ENCODE peak calls at places on chromosomes 6 and 20, in seven cellular contexts. P, A, R, E, C, I and Y are unnamed samples.

GRCh38 chr6:7669742-7670141 is 56.2 kb upstream of the BMP6 start:
- DNase-seq in R (no peak), I (no peak), A (no peak), E (no peak), C (no peak), P (no peak), Y (no peak)

GRCh38 chr20:31475032-31475431 is at the start of the genes DEFB124 and REM1:
- DNase-seq in I (no peak), A (no peak), P (peak), C (peak), R (no peak), E (peak), Y (peak)

GRCh38 chr6:152124432-152125074 is 317.1 kb downstream of the ESR1 start:
- DNase-seq in P (no peak), A (peak), C (no peak), I (peak), R (peak), E (no peak), Y (no peak)

GRCh38 chr6:52352239-52353008 is 9.5 kb upstream of the PAQR8 start:
- DNase-seq in A (peak), P (no peak), C (no peak), R (peak), I (peak), E (peak), Y (no peak)

GRCh38 chr6:128412680-128413079 is 107.7 kb downstream of the PTPRK start:
- DNase-seq in I (no peak), A (no peak), C (no peak), R (peak), P (no peak), E (no peak), Y (no peak)

GRCh38 chr6:12208190-12208589 is 82.0 kb upstream of the EDN1 start:
- DNase-seq in R (peak), P (peak), A (no peak), E (no peak), I (no peak), C (no peak), Y (no peak)

GRCh38 chr6:168035661-168036616 is 38.5 kb downstream of the KIF25 start:
- DNase-seq in A (no peak), C (no peak), R (peak), E (no peak), I (peak), P (no peak), Y (no peak)

GRCh38 chr6:132596201-132596600 is 6.7 kb upstream of the TAAR5 start:
- DNase-seq in E (no peak), P (no peak), R (no peak), I (no peak), C (no peak), A (no peak), Y (no peak)

GRCh38 chr6:133546098-133546497 is 304.9 kb downstream of the EYA4 start:
- DNase-seq in C (no peak), P (no peak), R (peak), E (no peak), A (no peak), I (no peak), Y (no peak)

GRCh38 chr20:53655909-53656652 is 62.4 kb upstream of the ZNF217 start:
- DNase-seq in P (peak), R (peak), E (no peak), A (no peak), I (no peak), C (no peak), Y (no peak)

GRCh38 chr6:44158770-44159228 is at the start of gene CAPN11:
- DNase-seq in E (no peak), A (no peak), R (no peak), C (no peak), I (no peak), P (no peak), Y (no peak)

GRCh38 chr6:32973934-32974333 is 5.5 kb downstream of the BRD2 start:
- DNase-seq in A (no peak), R (peak), E (no peak), P (no peak), I (peak), C (no peak), Y (no peak)

GRCh38 chr6:21869085-21869771 is 275.7 kb downstream of the SOX4 start:
- DNase-seq in I (no peak), R (no peak), E (no peak), A (no peak), P (no peak), C (no peak), Y (no peak)

GRCh38 chr6:133769463-133769862 is 119.5 kb upstream of the TCF21 start:
- DNase-seq in A (no peak), P (no peak), R (peak), E (no peak), C (no peak), I (no peak), Y (no peak)

GRCh38 chr20:63475209-63475608 is 2.8 kb upstream of the KCNQ2 start:
- DNase-seq in R (peak), I (peak), P (no peak), C (no peak), E (no peak), A (no peak), Y (no peak)

GRCh38 chr6:40509716-40510260 is 77.4 kb downstream of the LRFN2 start:
- DNase-seq in E (no peak), C (no peak), R (no peak), A (no peak), P (no peak), I (no peak), Y (no peak)

GRCh38 chr6:6771224-6771915 is 182.8 kb downstream of the LY86 start:
- DNase-seq in E (no peak), P (no peak), I (no peak), A (no peak), C (no peak), R (no peak), Y (no peak)

GRCh38 chr6:35096129-35096852 is 44.8 kb downstream of the TCP11 start:
- DNase-seq in E (no peak), R (peak), P (no peak), I (peak), A (peak), C (no peak), Y (no peak)

GRCh38 chr6:167405778-167406532 is 81.1 kb downstream of the TTLL2 start:
- DNase-seq in P (no peak), A (no peak), C (no peak), R (no peak), I (no peak), E (no peak), Y (peak)

GRCh38 chr20:36128463-36129176 is 25.9 kb upstream of the EPB41L1 start:
- DNase-seq in R (peak), P (no peak), I (no peak), E (no peak), C (no peak), A (no peak), Y (no peak)

GRCh38 chr20:46011631-46012482 is 3.1 kb downstream of the MMP9 start:
- DNase-seq in A (peak), C (no peak), P (no peak), I (no peak), E (peak), R (peak), Y (no peak)

GRCh38 chr20:62918830-62919229 is 7.5 kb downstream of the DIDO1 start:
- DNase-seq in A (no peak), I (no peak), P (no peak), C (no peak), R (no peak), E (no peak), Y (no peak)

GRCh38 chr20:58213716-58214115 is 14.7 kb downstream of the ANKRD60 start:
- DNase-seq in P (no peak), A (no peak), C (peak), R (no peak), E (no peak), I (no peak), Y (no peak)

GRCh38 chr6:7071405-7071804 is 36.4 kb upstream of the RREB1 start:
- DNase-seq in R (no peak), C (no peak), A (no peak), E (no peak), I (no peak), P (no peak), Y (no peak)

GRCh38 chr6:53752856-53753255 is 41.9 kb upstream of the LRRC1 start:
- DNase-seq in C (no peak), E (no peak), P (no peak), R (peak), A (no peak), I (no peak), Y (no peak)

GRCh38 chr20:38932457-38933120 is 6.4 kb downstream of the FAM83D start:
- DNase-seq in A (no peak), I (no peak), R (peak), P (no peak), E (no peak), C (no peak), Y (no peak)

GRCh38 chr6:37668251-37668650 is 29.4 kb downstream of the MDGA1 start:
- DNase-seq in A (peak), R (no peak), I (no peak), E (no peak), P (no peak), C (no peak), Y (no peak)

GRCh38 chr6:47483516-47483852 is 5.9 kb downstream of the CD2AP start:
- DNase-seq in E (no peak), C (no peak), A (no peak), P (no peak), I (no peak), R (no peak), Y (no peak)

GRCh38 chr20:50587291-50587961 is 77.2 kb downstream of the PTPN1 start:
- DNase-seq in P (no peak), I (no peak), E (peak), A (no peak), C (no peak), R (no peak), Y (no peak)

GRCh38 chr6:143675946-143676345 is 1.8 kb upstream of the PHACTR2 start:
- DNase-seq in A (peak), I (no peak), C (no peak), E (no peak), R (peak), P (no peak), Y (no peak)

GRCh38 chr6:15350386-15351083 is 104.7 kb downstream of the JARID2 start:
- DNase-seq in R (no peak), E (no peak), C (no peak), I (no peak), A (no peak), P (no peak), Y (no peak)

GRCh38 chr20:49381558-49382493 is 100.6 kb downstream of the KCNB1 start:
- DNase-seq in P (peak), C (peak), E (peak), I (peak), A (no peak), R (peak), Y (peak)

DNA sequence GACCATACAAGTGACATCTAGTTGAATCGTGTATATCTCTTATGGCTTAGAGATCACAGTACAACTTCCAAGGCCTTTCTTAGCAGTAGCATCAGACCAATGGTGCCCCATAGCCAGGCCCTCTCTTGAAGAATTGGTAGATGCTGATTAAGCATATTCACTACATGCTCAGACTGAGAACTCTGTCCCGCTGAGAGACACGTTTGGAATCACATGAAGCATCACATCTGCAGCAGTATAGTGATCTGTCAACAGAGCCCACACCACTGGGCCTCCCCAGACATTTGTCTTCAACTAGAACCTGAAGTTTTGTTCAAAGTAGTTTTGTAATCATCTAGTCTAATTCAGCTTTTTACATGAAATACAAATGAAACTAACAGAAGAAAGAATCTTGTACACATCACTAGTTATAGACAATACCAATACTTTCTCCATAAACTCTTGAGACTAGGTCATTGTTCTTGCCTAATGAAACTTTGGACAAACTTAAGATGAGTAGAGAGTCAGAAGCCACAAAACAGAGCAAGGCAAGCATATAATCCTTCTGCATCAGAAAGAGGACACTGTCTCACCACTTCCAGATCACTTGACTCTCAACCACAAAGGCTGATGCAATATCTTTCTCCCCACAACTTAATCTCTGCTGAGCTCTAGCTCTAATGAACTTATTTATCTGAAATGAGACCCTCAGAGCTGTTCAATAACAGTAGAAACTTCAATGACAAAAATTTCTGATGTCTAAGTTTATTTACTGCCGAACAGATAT is 182.7 kb downstream of the TBX18 start:
- DNase-seq in E (no peak), R (peak), C (no peak), A (no peak), P (no peak), I (no peak), Y (no peak)
- H3K27ac ChIP-seq in E (no peak), R (no peak), C (no peak), A (no peak), P (no peak), I (no peak), Y (no peak)

DNA sequence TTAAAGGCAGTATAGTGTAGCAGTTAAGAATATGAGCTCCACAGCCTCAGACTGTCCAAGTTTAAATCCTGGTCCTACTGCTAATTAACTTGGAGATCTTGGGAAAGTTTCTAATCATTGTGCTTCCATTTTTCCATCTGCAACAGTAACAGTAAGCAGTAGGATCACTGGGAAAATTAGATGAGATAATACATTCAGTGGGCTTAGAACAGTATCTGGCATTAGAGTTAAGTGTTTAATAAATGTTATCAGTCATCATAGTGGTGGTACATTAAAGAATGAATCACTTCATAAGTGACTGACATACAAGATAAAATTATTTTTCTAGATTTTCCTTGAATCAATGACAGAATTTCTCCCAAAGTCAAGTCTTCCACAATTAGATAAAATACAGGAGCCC is 5.0 kb downstream of the NHSL1 start:
- DNase-seq in P (no peak), C (no peak), I (no peak), R (no peak), E (no peak), A (no peak), Y (no peak)
- H3K4me3 ChIP-seq in P (no peak), C (peak), I (no peak), R (no peak), E (no peak), A (no peak), Y (no peak)

GRCh38 chr20:17968366-17969275 is at the start of the genes MGME1 and SNX5:
- DNase-seq in I (peak), A (peak), P (peak), R (peak), E (peak), C (peak), Y (peak)

GRCh38 chr20:17971571-17972013 is 2.8 kb downstream of the MGME1 start:
- DNase-seq in A (peak), R (peak), I (no peak), P (no peak), C (peak), E (no peak), Y (no peak)

GRCh38 chr20:17969884-17970409 is 1.1 kb downstream of the MGME1 start:
- DNase-seq in P (peak), C (peak), I (peak), A (peak), E (no peak), R (peak), Y (no peak)

GRCh38 chr20:17969276-17969883 is 562 bp downstream of the MGME1 start:
- DNase-seq in E (no peak), R (no peak), C (no peak), P (no peak), A (peak), I (peak), Y (no peak)

GRCh38 chr20:17972121-17972520 is 3.3 kb downstream of the MGME1 start:
- DNase-seq in E (no peak), C (no peak), R (no peak), A (no peak), I (no peak), P (no peak), Y (no peak)
- TF ChIP-seq CTCF in E (no peak), C (no peak), R (no peak), A (no peak), I (no peak), P (no peak), Y (no peak)

GRCh38 chr6:583639-584038 is 73.3 kb downstream of the HUS1B start:
- DNase-seq in P (no peak), R (no peak), A (no peak), E (no peak), I (no peak), C (no peak), Y (no peak)
- H3K27ac ChIP-seq in P (no peak), R (no peak), A (no peak), E (no peak), I (no peak), C (no peak), Y (no peak)